ENCODE peak calls at places on chromosomes 4 and X, in ten cellular contexts. S is fibroblast of mammary gland, I is AG09309, A is esophagus squamous epithelium, E is lung, B is fibroblast of pulmonary artery, H is progenitor cell of endocrine pancreas, Y is GM10248, F is heart left ventricle, Q is endodermal cell. P is an unnamed sample.

GRCh38 chr4:65416875-65417274 is 253.4 kb downstream of the EPHA5 start:
- DNase-seq in S (no peak), I (no peak), A (no peak), E (no peak), B (peak; percentile 7), H (no peak), Y (no peak), F (peak; percentile 63), Q (peak; percentile 67), P (no peak)

GRCh38 chr4:6953751-6954380 is 44.2 kb downstream of the TBC1D14 start:
- DNase-seq in S (peak; percentile 81), I (peak; percentile 10), A (no peak), E (peak; percentile 75), B (peak; percentile 76), H (no peak), Y (no peak), F (peak; percentile 90), Q (peak; percentile 96), P (no peak)

GRCh38 chr4:183960021-183960420 is 54.9 kb downstream of the STOX2 start:
- DNase-seq in S (peak; percentile 74), I (no peak), A (no peak), E (no peak), B (peak; percentile 64), H (peak; percentile 14), Y (no peak), F (peak; percentile 70), Q (peak; percentile 86), P (no peak)

GRCh38 chr4:137703225-137703624 is 170.9 kb upstream of the PCDH18 start:
- DNase-seq in S (no peak), I (no peak), A (no peak), E (no peak), B (no peak), H (no peak), Y (no peak), F (no peak), Q (no peak), P (no peak)

GRCh38 chr4:113382704-113383103 is 333.3 kb downstream of the ANK2 start:
- DNase-seq in S (peak; percentile 33), I (no peak), A (no peak), E (no peak), B (no peak), H (no peak), Y (no peak), F (no peak), Q (no peak), P (no peak)

GRCh38 chrX:13940646-13941045 is 89.0 kb downstream of the GEMIN8 start:
- DNase-seq in S (no peak), I (no peak), A (no peak), E (no peak), B (no peak), H (no peak), Y (no peak), F (no peak), Q (no peak), P (no peak)

GRCh38 chrX:20215565-20215964 is 51.1 kb downstream of the RPS6KA3 start:
- DNase-seq in S (no peak), I (no peak), A (no peak), E (no peak), B (no peak), H (no peak), Y (no peak), F (no peak), Q (no peak), P (no peak)

GRCh38 chr4:168318266-168318895 is at the start of gene DDX60:
- DNase-seq in S (peak; percentile 74), I (no peak), A (peak; percentile 16), E (peak; percentile 76), B (peak; percentile 79), H (peak; percentile 41), Y (peak; percentile 76), F (peak; percentile 79), Q (peak; percentile 88), P (peak; percentile 74)

GRCh38 chr4:7911044-7911578 is 28.6 kb downstream of the AFAP1 start:
- DNase-seq in S (peak; percentile 93), I (no peak), A (no peak), E (peak; percentile 38), B (peak; percentile 85), H (no peak), Y (no peak), F (peak; percentile 61), Q (peak; percentile 87), P (no peak)

GRCh38 chrX:36950495-36951253 is 57.5 kb upstream of the FAM47C start:
- DNase-seq in S (no peak), I (no peak), A (no peak), E (no peak), B (no peak), H (no peak), Y (no peak), F (no peak), Q (peak; percentile 59), P (no peak)

GRCh38 chr4:71860643-71861042 is 76.8 kb upstream of the GC start:
- DNase-seq in S (peak; percentile 25), I (no peak), A (no peak), E (no peak), B (no peak), H (no peak), Y (no peak), F (no peak), Q (peak; percentile 49), P (no peak)

GRCh38 chrX:23953908-23954269 is 46.1 kb downstream of the CXorf58 start:
- DNase-seq in S (no peak), I (no peak), A (no peak), E (no peak), B (no peak), H (no peak), Y (no peak), F (no peak), Q (no peak), P (no peak)
- TF ChIP-seq CTCF in S (no peak), I (no peak), A (no peak), E (no peak), B (no peak), H (no peak), Y (no peak), F (no peak), Q (peak; percentile 54), P (no peak)

GRCh38 chr4:162644346-162644745 is 480.5 kb upstream of the FSTL5 start:
- DNase-seq in S (no peak), I (no peak), A (no peak), E (no peak), B (peak; percentile 3), H (no peak), Y (no peak), F (no peak), Q (no peak), P (no peak)

GRCh38 chr4:162650166-162650565 is 486.4 kb upstream of the FSTL5 start:
- DNase-seq in S (no peak), I (no peak), A (no peak), E (no peak), B (no peak), H (no peak), Y (no peak), F (no peak), Q (no peak), P (no peak)

GRCh38 chr4:162640152-162640551 is 476.4 kb upstream of the FSTL5 start:
- DNase-seq in S (no peak), I (no peak), A (no peak), E (no peak), B (no peak), H (no peak), Y (no peak), F (no peak), Q (no peak), P (no peak)

DNA sequence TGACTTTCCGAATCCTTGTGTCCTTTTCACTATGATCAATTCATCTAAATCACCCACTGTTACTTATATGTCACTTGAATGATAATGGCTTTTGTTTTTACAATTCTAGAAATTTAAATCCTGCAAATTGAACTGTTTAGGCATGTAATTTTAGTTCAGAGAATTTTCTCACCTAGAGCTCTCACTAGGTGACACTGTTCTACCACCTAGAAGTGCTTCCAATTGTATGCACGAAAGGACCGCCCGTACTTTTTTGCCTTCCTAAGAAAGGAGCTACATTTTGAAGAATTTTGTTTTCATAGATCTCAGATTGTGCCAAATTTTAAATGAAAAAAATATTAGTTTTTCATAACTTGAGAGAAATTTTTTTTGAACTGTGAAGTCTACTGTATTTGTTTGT is 481.6 kb upstream of the FSTL5 start:
- DNase-seq in S (no peak), I (no peak), A (no peak), E (no peak), B (peak; percentile 2), H (no peak), Y (no peak), F (no peak), Q (no peak), P (no peak)
- TF ChIP-seq CTCF in S (no peak), I (no peak), A (no peak), E (no peak), B (no peak), H (peak; percentile 54), Y (no peak), F (peak; percentile 58), Q (peak; percentile 75), P (no peak)

GRCh38 chr4:47945930-47946726 is 31.7 kb upstream of the NFXL1 start:
- DNase-seq in S (no peak), I (no peak), A (no peak), E (no peak), B (no peak), H (no peak), Y (no peak), F (no peak), Q (no peak), P (no peak)
- TF ChIP-seq CTCF in S (peak; percentile 1), I (no peak), A (no peak), E (no peak), B (peak; percentile 9), H (peak; percentile 15), Y (no peak), F (no peak), Q (peak; percentile 67), P (no peak)

GRCh38 chr4:145153904-145154298 is 26.5 kb downstream of the OTUD4 start:
- DNase-seq in S (no peak), I (no peak), A (no peak), E (no peak), B (no peak), H (no peak), Y (no peak), F (no peak), Q (no peak), P (peak; percentile 14)

GRCh38 chr4:145155268-145155870 is 25.0 kb downstream of the OTUD4 start:
- DNase-seq in S (no peak), I (no peak), A (no peak), E (no peak), B (no peak), H (no peak), Y (no peak), F (no peak), Q (no peak), P (no peak)

GRCh38 chr4:145148980-145149379 is 31.4 kb downstream of the OTUD4 start:
- DNase-seq in S (peak; percentile 10), I (no peak), A (no peak), E (no peak), B (no peak), H (no peak), Y (no peak), F (no peak), Q (no peak), P (no peak)

GRCh38 chr4:145153181-145153903 is 27.0 kb downstream of the OTUD4 start:
- DNase-seq in S (no peak), I (no peak), A (no peak), E (no peak), B (peak; percentile 43), H (no peak), Y (no peak), F (no peak), Q (no peak), P (no peak)

DNA sequence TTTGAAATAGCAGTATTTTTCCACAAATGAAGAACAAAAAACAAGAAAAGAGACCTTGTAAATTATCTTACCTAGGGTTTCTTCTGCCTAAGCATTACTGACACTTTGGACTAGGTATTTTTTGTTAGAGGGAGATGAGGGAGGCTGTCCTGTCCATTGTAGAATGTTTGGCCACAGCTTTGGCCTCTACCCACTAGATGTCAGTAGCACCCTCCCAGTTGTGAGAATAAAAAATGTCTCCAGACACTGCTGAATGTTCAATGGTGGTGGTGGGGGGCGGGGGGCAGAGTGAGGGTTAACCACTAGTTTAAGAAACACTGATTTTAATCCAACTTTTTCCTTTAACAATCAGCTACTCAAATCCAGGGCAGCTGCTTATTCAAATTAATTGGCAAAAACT is 25.8 kb downstream of the OTUD4 start:
- DNase-seq in S (peak; percentile 37), I (no peak), A (no peak), E (no peak), B (peak; percentile 57), H (no peak), Y (peak; percentile 26), F (no peak), Q (peak; percentile 65), P (peak; percentile 12)
- TF ChIP-seq CTCF in S (peak; percentile 56), I (peak; percentile 65), A (no peak), E (peak; percentile 27), B (peak; percentile 73), H (peak; percentile 44), Y (peak; percentile 74), F (peak; percentile 57), Q (peak; percentile 71), P (peak; percentile 75)

P was measured in GM20000.